ENCODE peak calls at places on chromosomes 13 and 19, in five cellular contexts. B is bronchial epithelial cell; K is NCI-H1694 treated with DMSO at 0.1 percent for 48 hours; R is epithelial cell of esophagus; Z is stimulated activated CD4-positive, alpha-beta T cell treated with anti-CD3 and anti-CD28 coated beads, Interleukin-4, amount 100 ng/mL, for 24 hours. A is an unnamed sample.

GRCh38 chr13:110507678-110508381 is 53.7 kb downstream of the RAB20 start:
- DNase-seq in B (peak; percentile 6), K (no peak), R (peak; percentile 19), Z (no peak), A (no peak)

GRCh38 chr13:62631614-62632013 is 1216.0 kb upstream of the PCDH20 start:
- DNase-seq in B (no peak), K (no peak), R (no peak), Z (no peak), A (no peak)

GRCh38 chr19:3801412-3802096 is 15.4 kb upstream of the MATK start:
- DNase-seq in B (peak; percentile 4), K (peak; percentile 8), R (peak; percentile 14), Z (peak; percentile 56), A (peak; percentile 36)

GRCh38 chr13:50577806-50578205 is 265.7 kb downstream of the DLEU7 start:
- DNase-seq in B (no peak), K (no peak), R (no peak), Z (no peak), A (no peak)

GRCh38 chr13:110134801-110135200 is 172.2 kb downstream of the COL4A1 start:
- DNase-seq in B (no peak), K (no peak), R (no peak), Z (no peak), A (no peak)

GRCh38 chr13:111521030-111521429 is 200.6 kb downstream of the TEX29 start:
- DNase-seq in B (no peak), K (no peak), R (no peak), Z (no peak), A (no peak)

GRCh38 chr19:39052243-39052746 is 19.9 kb upstream of the FBXO27 start:
- DNase-seq in B (peak; percentile 41), K (no peak), R (peak; percentile 73), Z (peak; percentile 65), A (peak; percentile 70)

GRCh38 chr19:35433448-35433847 is 14.6 kb upstream of the FFAR2 start:
- DNase-seq in B (no peak), K (no peak), R (no peak), Z (no peak), A (no peak)

GRCh38 chr19:55090564-55090963 is 14.9 kb downstream of the EPS8L1 start:
- DNase-seq in B (no peak), K (no peak), R (no peak), Z (no peak), A (no peak)

GRCh38 chr13:113413178-113413897 is 40.0 kb downstream of the ADPRHL1 start:
- DNase-seq in B (no peak), K (no peak), R (no peak), Z (no peak), A (no peak)

GRCh38 chr13:112965103-112965502 is 3.9 kb upstream of the MCF2L start:
- DNase-seq in B (no peak), K (no peak), R (no peak), Z (no peak), A (no peak)

GRCh38 chr19:16607819-16608218 is 20.2 kb downstream of the MED26 start:
- DNase-seq in B (no peak), K (no peak), R (no peak), Z (no peak), A (no peak)

A was measured in testis.